ENCODE peak calls at places on chromosomes 6 and 20, in eight cellular contexts. One of them, this sample, is unnamed.

GRCh38 chr6:110528930-110529325 is 52.5 kb upstream of the SLC22A16 start:
- DNase-seq in GM03348: no peak
- DNase-seq in HepG2: no peak
- DNase-seq in CD8-positive, alpha-beta memory T cell: no peak
- DNase-seq in CD4-positive, CD25-positive, alpha-beta regulatory T cell: no peak
- DNase-seq in NCI-H2171: no peak
- DNase-seq in neural crest cell: no peak
- DNase-seq in activated CD8-positive, alpha-beta memory T cell treated with anti-CD3 and anti-CD28 coated beads, Interleukin-2, amount 50 U/mL, for 48 hours: no peak
- DNase-seq in this sample: no peak

GRCh38 chr6:100209323-100210137 is 215.5 kb upstream of the MCHR2 start:
- DNase-seq in NCI-H2171: no peak
- DNase-seq in neural crest cell: no peak
- DNase-seq in CD4-positive, CD25-positive, alpha-beta regulatory T cell: no peak
- DNase-seq in CD8-positive, alpha-beta memory T cell: no peak
- DNase-seq in GM03348: no peak
- DNase-seq in HepG2: no peak
- DNase-seq in activated CD8-positive, alpha-beta memory T cell treated with anti-CD3 and anti-CD28 coated beads, Interleukin-2, amount 50 U/mL, for 48 hours: no peak
- DNase-seq in this sample: no peak

GRCh38 chr6:136070815-136071214 is 179.3 kb downstream of the MTFR2 start:
- DNase-seq in CD8-positive, alpha-beta memory T cell: no peak
- DNase-seq in GM03348: no peak
- DNase-seq in NCI-H2171: no peak
- DNase-seq in neural crest cell: no peak
- DNase-seq in HepG2: no peak
- DNase-seq in CD4-positive, CD25-positive, alpha-beta regulatory T cell: no peak
- DNase-seq in activated CD8-positive, alpha-beta memory T cell treated with anti-CD3 and anti-CD28 coated beads, Interleukin-2, amount 50 U/mL, for 48 hours: no peak
- DNase-seq in this sample: no peak

GRCh38 chr6:155171747-155172191 is 92.0 kb upstream of the CLDN20 start:
- DNase-seq in CD4-positive, CD25-positive, alpha-beta regulatory T cell: no peak
- DNase-seq in neural crest cell: no peak
- DNase-seq in GM03348: no peak
- DNase-seq in HepG2: no peak
- DNase-seq in activated CD8-positive, alpha-beta memory T cell treated with anti-CD3 and anti-CD28 coated beads, Interleukin-2, amount 50 U/mL, for 48 hours: no peak
- DNase-seq in NCI-H2171: peak
- DNase-seq in CD8-positive, alpha-beta memory T cell: no peak
- DNase-seq in this sample: no peak

GRCh38 chr6:127022297-127022696 is 96.2 kb upstream of the RSPO3 start:
- DNase-seq in activated CD8-positive, alpha-beta memory T cell treated with anti-CD3 and anti-CD28 coated beads, Interleukin-2, amount 50 U/mL, for 48 hours: no peak
- DNase-seq in HepG2: peak
- DNase-seq in CD4-positive, CD25-positive, alpha-beta regulatory T cell: no peak
- DNase-seq in GM03348: peak
- DNase-seq in NCI-H2171: no peak
- DNase-seq in CD8-positive, alpha-beta memory T cell: no peak
- DNase-seq in neural crest cell: no peak
- DNase-seq in this sample: no peak

GRCh38 chr20:8303651-8304050 is 171.6 kb downstream of the PLCB1 start:
- DNase-seq in GM03348: no peak
- DNase-seq in activated CD8-positive, alpha-beta memory T cell treated with anti-CD3 and anti-CD28 coated beads, Interleukin-2, amount 50 U/mL, for 48 hours: no peak
- DNase-seq in CD8-positive, alpha-beta memory T cell: no peak
- DNase-seq in HepG2: no peak
- DNase-seq in NCI-H2171: no peak
- DNase-seq in CD4-positive, CD25-positive, alpha-beta regulatory T cell: no peak
- DNase-seq in neural crest cell: no peak
- DNase-seq in this sample: no peak

GRCh38 chr6:108698593-108699289 is 138.0 kb downstream of the FOXO3 start:
- DNase-seq in NCI-H2171: no peak
- DNase-seq in activated CD8-positive, alpha-beta memory T cell treated with anti-CD3 and anti-CD28 coated beads, Interleukin-2, amount 50 U/mL, for 48 hours: no peak
- DNase-seq in HepG2: no peak
- DNase-seq in CD8-positive, alpha-beta memory T cell: no peak
- DNase-seq in GM03348: no peak
- DNase-seq in CD4-positive, CD25-positive, alpha-beta regulatory T cell: no peak
- DNase-seq in neural crest cell: no peak
- DNase-seq in this sample: no peak

GRCh38 chr6:25237579-25237978 is 41.6 kb upstream of the CARMIL1 start:
- DNase-seq in GM03348: no peak
- DNase-seq in NCI-H2171: no peak
- DNase-seq in CD8-positive, alpha-beta memory T cell: no peak
- DNase-seq in HepG2: no peak
- DNase-seq in CD4-positive, CD25-positive, alpha-beta regulatory T cell: no peak
- DNase-seq in activated CD8-positive, alpha-beta memory T cell treated with anti-CD3 and anti-CD28 coated beads, Interleukin-2, amount 50 U/mL, for 48 hours: no peak
- DNase-seq in neural crest cell: no peak
- DNase-seq in this sample: no peak

GRCh38 chr6:16322666-16323312 is 84.4 kb downstream of the GMPR start:
- DNase-seq in HepG2: no peak
- DNase-seq in CD8-positive, alpha-beta memory T cell: peak
- DNase-seq in NCI-H2171: peak
- DNase-seq in CD4-positive, CD25-positive, alpha-beta regulatory T cell: peak
- DNase-seq in neural crest cell: no peak
- DNase-seq in GM03348: peak
- DNase-seq in activated CD8-positive, alpha-beta memory T cell treated with anti-CD3 and anti-CD28 coated beads, Interleukin-2, amount 50 U/mL, for 48 hours: peak
- DNase-seq in this sample: peak

GRCh38 chr6:124223596-124223995 is 419.9 kb downstream of the NKAIN2 start:
- DNase-seq in neural crest cell: no peak
- DNase-seq in NCI-H2171: no peak
- DNase-seq in CD4-positive, CD25-positive, alpha-beta regulatory T cell: no peak
- DNase-seq in GM03348: peak
- DNase-seq in HepG2: no peak
- DNase-seq in CD8-positive, alpha-beta memory T cell: no peak
- DNase-seq in activated CD8-positive, alpha-beta memory T cell treated with anti-CD3 and anti-CD28 coated beads, Interleukin-2, amount 50 U/mL, for 48 hours: no peak
- DNase-seq in this sample: peak

GRCh38 chr6:2970034-2970685 is 1.2 kb downstream of the SERPINB6 start:
- DNase-seq in activated CD8-positive, alpha-beta memory T cell treated with anti-CD3 and anti-CD28 coated beads, Interleukin-2, amount 50 U/mL, for 48 hours: peak
- DNase-seq in HepG2: no peak
- DNase-seq in CD8-positive, alpha-beta memory T cell: no peak
- DNase-seq in CD4-positive, CD25-positive, alpha-beta regulatory T cell: no peak
- DNase-seq in GM03348: no peak
- DNase-seq in NCI-H2171: no peak
- DNase-seq in neural crest cell: no peak
- DNase-seq in this sample: no peak

GRCh38 chr6:74277749-74278148 is 581.7 kb downstream of the CD109 start:
- DNase-seq in GM03348: no peak
- DNase-seq in neural crest cell: no peak
- DNase-seq in HepG2: no peak
- DNase-seq in NCI-H2171: no peak
- DNase-seq in CD8-positive, alpha-beta memory T cell: no peak
- DNase-seq in CD4-positive, CD25-positive, alpha-beta regulatory T cell: no peak
- DNase-seq in activated CD8-positive, alpha-beta memory T cell treated with anti-CD3 and anti-CD28 coated beads, Interleukin-2, amount 50 U/mL, for 48 hours: no peak
- DNase-seq in this sample: no peak

GRCh38 chr6:72622094-72622540 is 253 bp downstream of the KCNQ5 start:
- DNase-seq in CD8-positive, alpha-beta memory T cell: peak
- DNase-seq in NCI-H2171: peak
- DNase-seq in CD4-positive, CD25-positive, alpha-beta regulatory T cell: peak
- DNase-seq in activated CD8-positive, alpha-beta memory T cell treated with anti-CD3 and anti-CD28 coated beads, Interleukin-2, amount 50 U/mL, for 48 hours: no peak
- DNase-seq in GM03348: peak
- DNase-seq in neural crest cell: peak
- DNase-seq in HepG2: no peak
- DNase-seq in this sample: peak

GRCh38 chr6:45400021-45400420 is 22.3 kb upstream of the SUPT3H start:
- DNase-seq in CD8-positive, alpha-beta memory T cell: no peak
- DNase-seq in activated CD8-positive, alpha-beta memory T cell treated with anti-CD3 and anti-CD28 coated beads, Interleukin-2, amount 50 U/mL, for 48 hours: no peak
- DNase-seq in GM03348: no peak
- DNase-seq in HepG2: no peak
- DNase-seq in NCI-H2171: no peak
- DNase-seq in CD4-positive, CD25-positive, alpha-beta regulatory T cell: no peak
- DNase-seq in neural crest cell: no peak
- DNase-seq in this sample: no peak

This sample was measured in RWPE1.